ENCODE peak calls at places on chromosomes 4 and X, in nine cellular contexts. I, X, J, W, E, Y, B, O and U are unnamed samples.

GRCh38 chr4:179165339-179165738 is 1723.1 kb upstream of the AGA start:
- DNase-seq in I (no peak), X (no peak), J (no peak), W (no peak), E (no peak), Y (no peak), B (no peak), O (no peak), U (no peak)

GRCh38 chr4:38279650-38280322 is 319.6 kb downstream of the PTTG2 start:
- DNase-seq in I (no peak), X (no peak), J (no peak), W (no peak), E (no peak), Y (no peak), B (peak; percentile 20), O (no peak), U (no peak)

GRCh38 chr4:72326692-72327632 is 242.1 kb downstream of the ADAMTS3 start:
- DNase-seq in I (peak; percentile 50), X (no peak), J (peak; percentile 22), W (no peak), E (no peak), Y (no peak), B (peak; percentile 63), O (no peak), U (no peak)

GRCh38 chrX:131046596-131046995 is 11.6 kb upstream of the ARHGAP36 start:
- DNase-seq in I (no peak), X (no peak), J (no peak), W (no peak), E (no peak), Y (no peak), B (no peak), O (no peak), U (no peak)

GRCh38 chr4:168731006-168731636 is 234.3 kb downstream of the PALLD start:
- DNase-seq in I (no peak), X (no peak), J (peak; percentile 52), W (no peak), E (no peak), Y (no peak), B (no peak), O (no peak), U (no peak)

GRCh38 chr4:98521486-98521885 is 136.9 kb downstream of the TSPAN5 start:
- DNase-seq in I (no peak), X (no peak), J (no peak), W (no peak), E (no peak), Y (no peak), B (no peak), O (no peak), U (no peak)

GRCh38 chrX:136931661-136932060 is 51.1 kb upstream of the RBMX start:
- DNase-seq in I (no peak), X (no peak), J (no peak), W (no peak), E (no peak), Y (no peak), B (no peak), O (no peak), U (no peak)

GRCh38 chr4:82900016-82900334 is 560 bp upstream of the THAP9 start:
- DNase-seq in I (no peak), X (no peak), J (no peak), W (no peak), E (no peak), Y (no peak), B (peak; percentile 76), O (no peak), U (no peak)

GRCh38 chr4:176611351-176611750 is 181.4 kb downstream of the VEGFC start:
- DNase-seq in I (no peak), X (no peak), J (no peak), W (no peak), E (no peak), Y (no peak), B (no peak), O (no peak), U (no peak)

GRCh38 chr4:141609243-141609642 is 27.1 kb upstream of the IL15 start:
- DNase-seq in I (no peak), X (no peak), J (no peak), W (no peak), E (no peak), Y (no peak), B (no peak), O (no peak), U (no peak)

GRCh38 chr4:114384629-114385028 is 214.0 kb upstream of the UGT8 start:
- DNase-seq in I (peak; percentile 45), X (no peak), J (peak; percentile 31), W (no peak), E (no peak), Y (peak; percentile 15), B (peak; percentile 33), O (no peak), U (no peak)

GRCh38 chrX:1453390-1453783 is 678 bp upstream of the ASMTL start:
- DNase-seq in I (no peak), X (no peak), J (no peak), W (no peak), E (no peak), Y (no peak), B (no peak), O (no peak), U (no peak)

GRCh38 chr4:138034871-138035270 is 207.3 kb downstream of the SLC7A11 start:
- DNase-seq in I (no peak), X (peak; percentile 75), J (peak; percentile 73), W (no peak), E (no peak), Y (no peak), B (no peak), O (peak; percentile 71), U (peak; percentile 92)

GRCh38 chrX:96752776-96753175 is 68.1 kb downstream of the DIAPH2 start:
- DNase-seq in I (no peak), X (no peak), J (no peak), W (no peak), E (no peak), Y (no peak), B (no peak), O (no peak), U (peak; percentile 6)

GRCh38 chr4:152609460-152609859 is 70.3 kb downstream of the TMEM154 start:
- DNase-seq in I (no peak), X (no peak), J (no peak), W (no peak), E (no peak), Y (no peak), B (no peak), O (no peak), U (no peak)

GRCh38 chr4:88573286-88573994 is 18.8 kb upstream of the HERC3 start:
- DNase-seq in I (no peak), X (no peak), J (no peak), W (no peak), E (no peak), Y (no peak), B (no peak), O (no peak), U (no peak)

GRCh38 chrX:108219949-108220601 is 128.5 kb downstream of the ATG4A start:
- DNase-seq in I (no peak), X (no peak), J (no peak), W (no peak), E (no peak), Y (no peak), B (no peak), O (no peak), U (no peak)

GRCh38 chr4:139808381-139809206 is 143.0 kb downstream of the MGST2 start:
- DNase-seq in I (peak; percentile 6), X (no peak), J (no peak), W (no peak), E (no peak), Y (no peak), B (peak; percentile 21), O (no peak), U (no peak)

GRCh38 chr4:110851989-110852388 is 229.1 kb upstream of the PITX2 start:
- DNase-seq in I (no peak), X (no peak), J (no peak), W (no peak), E (no peak), Y (no peak), B (no peak), O (no peak), U (no peak)

GRCh38 chr4:3767569-3768288 is 1.5 kb downstream of the ADRA2C start:
- DNase-seq in I (no peak), X (no peak), J (no peak), W (no peak), E (peak; percentile 7), Y (no peak), B (peak; percentile 51), O (no peak), U (no peak)

GRCh38 chrX:119521246-119521645 is 44.0 kb downstream of the STEEP1 start:
- DNase-seq in I (no peak), X (no peak), J (no peak), W (no peak), E (no peak), Y (no peak), B (no peak), O (no peak), U (no peak)

GRCh38 chr4:125315571-125316390 is 1.0 kb downstream of the FAT4 start:
- DNase-seq in I (peak; percentile 52), X (no peak), J (peak; percentile 23), W (no peak), E (peak; percentile 17), Y (peak; percentile 66), B (peak; percentile 14), O (no peak), U (peak; percentile 53)

GRCh38 chr4:23934223-23934622 is 44.4 kb upstream of the PPARGC1A start:
- DNase-seq in I (no peak), X (no peak), J (no peak), W (no peak), E (no peak), Y (no peak), B (no peak), O (no peak), U (no peak)

GRCh38 chr4:55458164-55458563 is 62.4 kb downstream of the TMEM165 start:
- DNase-seq in I (no peak), X (no peak), J (peak; percentile 52), W (no peak), E (no peak), Y (no peak), B (no peak), O (no peak), U (no peak)

GRCh38 chrX:40299502-40300118 is 201.9 kb upstream of the BCOR start:
- DNase-seq in I (no peak), X (no peak), J (no peak), W (no peak), E (no peak), Y (no peak), B (no peak), O (no peak), U (no peak)

GRCh38 chr4:15779336-15779735 is 1.2 kb downstream of the CD38 start:
- DNase-seq in I (no peak), X (no peak), J (no peak), W (no peak), E (no peak), Y (peak; percentile 35), B (peak; percentile 19), O (peak; percentile 18), U (peak; percentile 40)

GRCh38 chrX:39427492-39428289 is 626.4 kb downstream of the MID1IP1 start:
- DNase-seq in I (no peak), X (peak; percentile 34), J (peak; percentile 31), W (no peak), E (no peak), Y (no peak), B (no peak), O (no peak), U (peak; percentile 42)

GRCh38 chr4:15636818-15637217 is 18.3 kb downstream of the FBXL5 start:
- DNase-seq in I (no peak), X (no peak), J (no peak), W (no peak), E (no peak), Y (no peak), B (no peak), O (no peak), U (peak; percentile 23)

GRCh38 chrX:105526431-105526830 is 295.9 kb upstream of the NRK start:
- DNase-seq in I (no peak), X (no peak), J (no peak), W (no peak), E (no peak), Y (no peak), B (no peak), O (no peak), U (no peak)

GRCh38 chr4:48665555-48666186 is 114.4 kb downstream of the FRYL start:
- DNase-seq in I (no peak), X (no peak), J (peak; percentile 11), W (no peak), E (no peak), Y (no peak), B (no peak), O (no peak), U (peak; percentile 73)

GRCh38 chrX:43860646-43861370 is 21.4 kb downstream of the MAOB start:
- DNase-seq in I (peak; percentile 45), X (no peak), J (no peak), W (no peak), E (peak; percentile 37), Y (no peak), B (peak; percentile 42), O (no peak), U (peak; percentile 9)